ENCODE peak calls at places on chromosomes 5 and 9, in ten cellular contexts. W, S, J, B, T, O, D, H, R and M are unnamed samples.

GRCh38 chr5:58412081-58412480 is 47.8 kb downstream of the PLK2 start:
- DNase-seq in O (no peak), R (no peak), H (no peak), J (no peak), D (no peak), W (no peak), T (no peak), B (no peak), S (no peak), M (no peak)

GRCh38 chr9:12426198-12426864 is 266.9 kb upstream of the TYRP1 start:
- DNase-seq in D (no peak), J (no peak), B (no peak), H (no peak), W (no peak), T (no peak), S (no peak), O (peak; percentile 2), R (no peak), M (no peak)

GRCh38 chr5:122726990-122727616 is 47.8 kb upstream of the SNX2 start:
- DNase-seq in H (no peak), B (peak; percentile 8), T (no peak), S (peak; percentile 38), J (no peak), O (no peak), R (no peak), W (no peak), D (peak; percentile 56), M (no peak)

GRCh38 chr5:156892223-156892622 is 42.1 kb downstream of the PPP1R2B start:
- DNase-seq in W (no peak), J (no peak), H (no peak), T (no peak), O (no peak), D (no peak), R (no peak), B (no peak), S (no peak), M (no peak)

GRCh38 chr9:34688329-34689161 is 2.5 kb downstream of the CCL19 start:
- DNase-seq in B (no peak), D (no peak), H (no peak), W (no peak), J (no peak), O (no peak), S (no peak), T (no peak), R (no peak), M (no peak)

GRCh38 chr9:129751841-129752801 is 721 bp downstream of the PTGES start:
- DNase-seq in R (no peak), T (peak; percentile 17), S (no peak), J (no peak), W (peak; percentile 46), O (no peak), D (no peak), B (no peak), H (no peak), M (no peak)

GRCh38 chr5:93433422-93433821 is 147.6 kb downstream of the NR2F1-AS1 start:
- DNase-seq in T (no peak), H (no peak), W (no peak), O (no peak), B (no peak), J (no peak), S (no peak), R (no peak), D (peak; percentile 87), M (no peak)

GRCh38 chr9:84597131-84597530 is 72.4 kb upstream of the NTRK2 start:
- DNase-seq in T (no peak), J (no peak), H (no peak), R (no peak), S (peak; percentile 56), O (no peak), D (no peak), W (no peak), B (no peak), M (no peak)

GRCh38 chr9:99287641-99288040 is 65.6 kb downstream of the SEC61B start:
- DNase-seq in S (no peak), T (no peak), B (no peak), H (no peak), O (no peak), J (no peak), R (no peak), D (no peak), W (no peak), M (no peak)

GRCh38 chr9:131613346-131613745 is 68.0 kb downstream of the PRRT1B start:
- DNase-seq in T (no peak), B (no peak), J (no peak), D (no peak), H (no peak), W (no peak), R (no peak), S (no peak), O (no peak), M (no peak)

GRCh38 chr9:124257865-124258764 is at the start of gene NEK6:
- DNase-seq in S (no peak), W (peak; percentile 70), B (no peak), J (peak; percentile 68), D (peak; percentile 56), O (no peak), T (peak; percentile 53), R (no peak), H (no peak), M (no peak)

GRCh38 chr5:116600876-116601275 is 26.3 kb upstream of the SEMA6A start:
- DNase-seq in T (no peak), B (no peak), J (no peak), D (peak; percentile 1), R (no peak), H (no peak), W (no peak), O (no peak), S (no peak), M (no peak)

GRCh38 chr5:65359981-65360380 is 121.7 kb downstream of the ADAMTS6 start:
- DNase-seq in D (peak; percentile 21), B (no peak), W (no peak), S (no peak), R (no peak), J (no peak), T (no peak), H (no peak), O (peak; percentile 70), M (no peak)

GRCh38 chr9:32265037-32265436 is 119.4 kb upstream of the ACO1 start:
- DNase-seq in O (no peak), J (no peak), T (no peak), D (no peak), B (no peak), H (no peak), R (no peak), S (no peak), W (no peak), M (no peak)

GRCh38 chr5:59790399-59791130 is 103.0 kb downstream of the PDE4D start:
- DNase-seq in B (no peak), R (no peak), J (no peak), D (no peak), H (no peak), S (no peak), T (no peak), W (peak; percentile 60), O (no peak), M (no peak)

GRCh38 chr5:112703866-112704820 is 33.5 kb upstream of the APC start:
- DNase-seq in R (no peak), W (no peak), D (no peak), S (no peak), J (peak; percentile 78), T (peak; percentile 39), B (no peak), O (no peak), H (no peak), M (no peak)

GRCh38 chr5:24325306-24325832 is 319.4 kb downstream of the CDH10 start:
- DNase-seq in S (no peak), O (no peak), D (no peak), R (no peak), W (no peak), J (no peak), B (no peak), H (no peak), T (no peak), M (no peak)

GRCh38 chr5:151195622-151196021 is 28.3 kb downstream of the CCDC69 start:
- DNase-seq in S (no peak), B (no peak), R (no peak), J (no peak), O (no peak), T (no peak), W (no peak), D (no peak), H (no peak), M (no peak)

GRCh38 chr5:79535477-79536192 is 21.7 kb upstream of the HOMER1 start:
- DNase-seq in W (no peak), H (no peak), D (no peak), O (no peak), B (no peak), J (no peak), T (no peak), S (no peak), R (no peak), M (no peak)

GRCh38 chr9:16445141-16445920 is 425.1 kb downstream of the BNC2 start:
- DNase-seq in D (peak; percentile 24), O (no peak), W (no peak), R (no peak), S (no peak), B (peak; percentile 46), T (no peak), H (no peak), J (no peak), M (no peak)